ENCODE peak calls at places on chromosomes 16 and 17, in nine cellular contexts. G is neural progenitor cell; A is fibroblast of lung; C is H7; W is A549; V is esophagus muscularis mucosa; B is CD8-positive, alpha-beta T cell; D is HAP-1; R is AG10803. J is an unnamed sample.

GRCh38 chr17:67491009-67491677 is 114.1 kb downstream of the PITPNC1 start:
- DNase-seq in G (peak), V (peak), D (no peak), A (peak), B (no peak), W (peak), R (peak), C (peak), J (peak)

GRCh38 chr17:6072611-6073010 is 2.4 kb downstream of the WSCD1 start:
- DNase-seq in V (no peak), A (no peak), C (no peak), B (no peak), R (no peak), W (no peak), D (no peak), G (no peak), J (no peak)

GRCh38 chr17:29582767-29583166 is 6.7 kb downstream of the GIT1 start:
- DNase-seq in W (no peak), A (no peak), V (no peak), G (no peak), R (no peak), B (no peak), C (no peak), D (no peak), J (no peak)

GRCh38 chr17:71023631-71024030 is 854.3 kb downstream of the KCNJ2 start:
- DNase-seq in C (no peak), B (no peak), V (no peak), D (no peak), W (no peak), G (peak), A (peak), R (peak), J (no peak)

GRCh38 chr17:35372846-35373531 is 432 bp downstream of the SLFN11 start:
- DNase-seq in R (no peak), G (peak), V (no peak), A (no peak), D (peak), C (peak), B (no peak), W (no peak), J (peak)

GRCh38 chr17:30520436-30520835 is 43.2 kb downstream of the GOSR1 start:
- DNase-seq in W (no peak), A (peak), C (no peak), R (peak), G (no peak), B (no peak), V (no peak), D (no peak), J (no peak)

GRCh38 chr17:70034158-70034557 is 40.9 kb upstream of the KCNJ16 start:
- DNase-seq in W (no peak), A (no peak), C (no peak), D (no peak), R (no peak), V (no peak), B (no peak), G (no peak), J (no peak)

GRCh38 chr16:54867302-54867832 is 63.3 kb upstream of the IRX5 start:
- DNase-seq in G (no peak), C (no peak), B (no peak), R (no peak), D (no peak), A (no peak), V (no peak), W (no peak), J (peak)

GRCh38 chr17:81245024-81245664 is 6.0 kb downstream of the NDUFAF8 start:
- DNase-seq in B (no peak), W (no peak), D (no peak), R (no peak), V (no peak), A (peak), G (no peak), C (no peak), J (peak)

GRCh38 chr16:426906-427249 is 1.4 kb downstream of the RAB11FIP3 start:
- DNase-seq in R (no peak), B (no peak), C (no peak), V (no peak), D (no peak), W (no peak), A (no peak), G (no peak), J (no peak)

GRCh38 chr16:26137956-26138355 is 446.2 kb downstream of the HS3ST4 start:
- DNase-seq in G (no peak), D (no peak), A (no peak), V (no peak), B (no peak), C (no peak), W (no peak), R (no peak), J (no peak)

GRCh38 chr17:59462385-59462784 is 103.0 kb upstream of the DHX40 start:
- DNase-seq in G (no peak), R (no peak), B (no peak), D (no peak), V (no peak), C (no peak), A (no peak), W (no peak), J (no peak)

GRCh38 chr16:55835578-55835977 is 2.7 kb upstream of the CES1 start:
- DNase-seq in G (no peak), W (peak), R (peak), D (no peak), B (no peak), C (no peak), V (no peak), A (no peak), J (no peak)

GRCh38 chr17:41739661-41740352 is 5.4 kb upstream of the HAP1 start:
- DNase-seq in G (no peak), A (peak), D (no peak), R (peak), C (no peak), B (no peak), V (no peak), W (peak), J (peak)

GRCh38 chr16:75110637-75111513 is 5.7 kb downstream of the LDHD start:
- DNase-seq in W (peak), R (peak), B (peak), C (peak), V (peak), G (peak), D (peak), A (peak), J (peak)

GRCh38 chr16:1089822-1090619 is 6.0 kb downstream of the C1QTNF8 start:
- DNase-seq in D (no peak), A (no peak), C (peak), W (peak), G (no peak), R (no peak), V (no peak), B (no peak), J (peak)

GRCh38 chr17:64130559-64131001 is 636 bp upstream of the ERN1 start:
- DNase-seq in V (no peak), B (peak), G (no peak), R (peak), C (no peak), W (no peak), D (no peak), A (peak), J (no peak)

GRCh38 chr17:35596530-35597233 is 9.6 kb downstream of the AP2B1 start:
- DNase-seq in G (peak), R (no peak), D (no peak), A (no peak), V (no peak), C (peak), B (no peak), W (no peak), J (no peak)

GRCh38 chr16:88687254-88687576 is 908 bp upstream of the SNAI3 start:
- DNase-seq in B (no peak), R (no peak), C (no peak), A (no peak), G (no peak), W (no peak), V (no peak), D (no peak), J (no peak)

GRCh38 chr16:27978876-27979275 is 84.6 kb downstream of the GSG1L start:
- DNase-seq in W (no peak), C (no peak), V (no peak), G (no peak), R (no peak), D (no peak), A (no peak), B (no peak), J (no peak)

GRCh38 chr17:55746466-55746865 is 4.4 kb upstream of the PCTP start:
- DNase-seq in B (no peak), C (no peak), V (no peak), G (no peak), W (no peak), R (no peak), A (no peak), D (no peak), J (no peak)

GRCh38 chr16:50167603-50168002 is 14.5 kb downstream of the TENT4B start:
- DNase-seq in B (no peak), W (no peak), G (no peak), R (no peak), A (no peak), V (peak), D (no peak), C (no peak), J (no peak)

GRCh38 chr16:56263711-56264608 is 72.7 kb downstream of the GNAO1 start:
- DNase-seq in R (no peak), A (no peak), B (no peak), W (no peak), V (no peak), C (no peak), G (no peak), D (no peak), J (no peak)

GRCh38 chr16:75764154-75764768 is 38.0 kb upstream of the CPHXL start:
- DNase-seq in R (peak), V (no peak), D (peak), A (peak), W (peak), B (peak), C (peak), G (peak), J (peak)

GRCh38 chr17:51908841-51909537 is 249.5 kb downstream of the CA10 start:
- DNase-seq in B (no peak), G (no peak), A (no peak), C (no peak), V (no peak), D (no peak), W (no peak), R (no peak), J (no peak)

GRCh38 chr16:12874135-12874534 is 27.3 kb upstream of the SHISA9 start:
- DNase-seq in B (no peak), A (peak), V (no peak), G (no peak), D (no peak), W (peak), C (no peak), R (peak), J (peak)

GRCh38 chr17:19766421-19767270 is 18.5 kb upstream of the ALDH3A1 start:
- DNase-seq in D (peak), C (peak), B (peak), A (peak), W (peak), R (peak), G (peak), V (peak), J (peak)

GRCh38 chr17:1989135-1989534 is 36.0 kb downstream of the RTN4RL1 start:
- DNase-seq in D (no peak), V (no peak), A (peak), B (no peak), W (peak), R (peak), G (no peak), C (no peak), J (peak)

GRCh38 chr17:58556833-58557250 is 42.4 kb upstream of the MTMR4 start:
- DNase-seq in V (no peak), C (no peak), D (peak), R (no peak), B (no peak), A (peak), G (peak), W (no peak), J (no peak)

GRCh38 chr17:36749493-36749892 is 148.1 kb downstream of the MRM1 start:
- DNase-seq in R (no peak), A (no peak), V (no peak), W (no peak), C (no peak), D (no peak), B (no peak), G (no peak), J (no peak)

GRCh38 chr17:16516594-16517018 is 24.6 kb upstream of the LRRC75A start:
- DNase-seq in A (peak), D (no peak), V (no peak), C (peak), B (no peak), W (peak), R (peak), G (peak), J (peak)

GRCh38 chr17:1693339-1693738 is 8.7 kb upstream of the PRPF8 start:
- DNase-seq in A (peak), V (no peak), R (no peak), G (no peak), C (no peak), B (no peak), W (no peak), D (no peak), J (no peak)

GRCh38 chr16:47687694-47688093 is 226.6 kb downstream of the PHKB start:
- DNase-seq in D (no peak), B (no peak), A (peak), W (no peak), G (no peak), V (no peak), C (no peak), R (no peak), J (no peak)

GRCh38 chr17:75876190-75876937 is 2.0 kb downstream of the TRIM47 start:
- DNase-seq in W (peak), V (no peak), A (no peak), D (no peak), R (no peak), C (peak), B (peak), G (peak), J (no peak)

GRCh38 chr17:11644265-11645212 is 46.3 kb downstream of the DNAH9 start:
- DNase-seq in V (peak), G (peak), W (peak), R (peak), B (no peak), D (peak), A (peak), C (peak), J (peak)

GRCh38 chr17:1559743-1560581 is 2.6 kb downstream of the PITPNA start:
- DNase-seq in W (no peak), R (no peak), B (no peak), V (no peak), C (no peak), G (no peak), D (no peak), A (no peak), J (no peak)

GRCh38 chr17:68184141-68184571 is 63.7 kb upstream of the AMZ2 start:
- DNase-seq in W (no peak), R (no peak), D (no peak), V (no peak), G (peak), A (peak), C (peak), B (no peak), J (no peak)

GRCh38 chr17:64641499-64641898 is 20.6 kb downstream of the SMURF2 start:
- DNase-seq in V (no peak), R (peak), D (no peak), B (no peak), A (peak), G (no peak), C (no peak), W (peak), J (peak)

GRCh38 chr16:3879887-3880564 is 487 bp downstream of the CREBBP start:
- DNase-seq in A (peak), B (peak), G (peak), R (peak), W (peak), D (peak), V (no peak), C (peak), J (peak)
- H3K4me3 ChIP-seq in A (peak), B (peak), G (peak), R (peak), W (peak), D (peak), V (peak), C (peak), J (peak)

GRCh38 chr17:82334622-82335394 is 1.2 kb upstream of the SECTM1 start:
- DNase-seq in G (no peak), R (no peak), A (no peak), B (no peak), V (no peak), C (peak), W (no peak), D (no peak), J (no peak)
- H3K4me3 ChIP-seq in G (no peak), R (peak), A (peak), B (peak), V (peak), C (no peak), W (no peak), D (no peak), J (peak)

GRCh38 chr16:68357923-68358322 is 47.1 kb downstream of the PRMT7 start:
- DNase-seq in W (no peak), A (no peak), V (no peak), B (no peak), G (no peak), R (no peak), D (no peak), C (no peak), J (no peak)
- H3K4me3 ChIP-seq in W (no peak), A (no peak), V (no peak), B (no peak), G (no peak), R (no peak), D (no peak), C (no peak), J (no peak)

GRCh38 chr16:86576591-86577313 is 1.6 kb upstream of the FOXL1 start:
- DNase-seq in V (no peak), R (no peak), W (no peak), G (no peak), D (no peak), A (peak), C (peak), B (no peak), J (no peak)

GRCh38 chr16:86575754-86576557 is 2.4 kb upstream of the FOXL1 start:
- DNase-seq in V (no peak), G (peak), W (peak), A (peak), R (peak), B (no peak), C (peak), D (peak), J (peak)

GRCh38 chr16:86573646-86574508 is 4.5 kb upstream of the FOXL1 start:
- DNase-seq in V (no peak), W (no peak), D (no peak), B (no peak), G (no peak), C (no peak), A (no peak), R (no peak), J (no peak)

GRCh38 chr16:86574646-86575045 is 3.7 kb upstream of the FOXL1 start:
- DNase-seq in W (no peak), A (no peak), R (no peak), C (no peak), V (no peak), B (no peak), G (no peak), D (no peak), J (no peak)

DNA sequence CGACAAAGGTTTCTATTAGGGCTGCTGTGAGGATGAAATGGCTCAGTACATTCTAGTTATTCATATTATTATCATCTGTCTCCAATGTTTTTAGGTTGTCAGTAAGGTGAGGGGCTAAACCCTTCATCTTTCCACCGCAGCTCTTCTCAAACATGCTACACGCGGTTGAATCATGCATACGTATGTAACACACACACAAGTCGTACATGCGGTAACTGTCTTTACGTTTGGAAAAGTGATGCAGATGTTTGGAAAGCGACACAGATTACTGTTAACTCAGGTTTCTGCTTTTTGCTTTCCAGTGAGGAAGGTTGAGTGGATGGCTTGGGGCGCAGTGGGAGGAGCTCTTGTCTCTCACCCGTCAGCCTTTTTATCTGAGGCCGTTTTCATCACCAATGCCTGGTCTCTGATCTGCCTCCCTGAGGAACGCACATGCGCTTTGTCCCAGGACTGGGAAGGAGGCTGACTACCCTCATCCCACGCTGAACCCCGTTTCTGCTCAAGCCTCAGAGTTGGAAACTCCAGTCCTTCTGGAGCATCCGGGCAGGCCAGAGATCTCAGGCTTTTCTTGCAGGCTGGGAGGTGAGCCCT is 3.2 kb upstream of the FOXL1 start:
- DNase-seq in B (no peak), G (no peak), C (no peak), D (no peak), A (no peak), R (no peak), W (no peak), V (no peak), J (no peak)
- H3K4me3 ChIP-seq in B (peak), G (peak), C (peak), D (no peak), A (peak), R (peak), W (no peak), V (no peak), J (peak)

DNA sequence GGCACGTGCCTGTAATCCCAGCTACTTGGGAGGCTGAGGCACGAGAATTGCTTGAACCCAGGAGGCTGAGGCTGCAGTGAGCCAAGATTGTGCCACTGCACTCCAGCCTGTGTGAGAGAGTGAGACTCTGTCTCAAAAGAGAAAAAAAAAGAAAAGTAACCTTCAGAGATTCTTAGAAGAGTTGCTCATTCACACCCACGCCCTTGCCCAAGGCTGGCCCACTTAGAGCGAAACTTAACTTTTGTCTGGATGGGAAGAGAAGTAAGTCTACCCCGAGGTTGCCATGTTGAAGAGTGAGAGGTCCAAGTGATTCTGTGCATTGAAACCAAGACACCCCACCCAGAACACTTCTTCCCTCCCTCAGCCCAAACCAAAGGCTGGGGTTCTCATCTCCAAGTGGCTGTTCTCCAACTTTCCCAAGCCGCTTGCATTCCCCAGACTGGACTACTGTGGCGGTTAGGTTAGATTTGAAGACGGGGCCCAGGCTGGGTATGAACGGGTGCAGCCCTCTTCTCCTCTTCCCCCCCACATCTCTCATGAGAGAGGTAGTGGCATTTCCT is 2.4 kb upstream of the CISD3 start:
- DNase-seq in R (no peak), G (no peak), D (no peak), A (no peak), W (no peak), B (no peak), C (no peak), V (no peak), J (no peak)
- H3K4me3 ChIP-seq in R (no peak), G (no peak), D (no peak), A (no peak), W (no peak), B (peak), C (no peak), V (no peak), J (no peak)

DNA sequence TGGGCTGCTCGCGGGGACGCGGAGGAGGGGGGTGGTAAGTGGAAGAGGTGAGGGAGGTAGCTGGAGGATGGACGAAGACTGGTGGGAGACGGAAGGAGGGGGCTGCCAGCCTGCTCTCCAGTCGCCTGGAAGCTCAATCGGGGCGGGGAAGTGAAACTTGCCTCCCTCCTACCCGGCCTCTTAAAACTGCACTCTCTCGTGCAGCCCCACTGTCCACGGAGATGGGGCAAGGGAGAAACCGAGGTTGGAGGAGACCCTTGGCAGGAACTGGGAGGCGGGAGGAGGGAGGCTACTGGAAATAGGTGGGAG is 1.1 kb downstream of the SOX9 start:
- DNase-seq in G (no peak), B (no peak), A (peak), W (no peak), V (no peak), C (no peak), D (no peak), R (no peak), J (peak)
- H3K4me3 ChIP-seq in G (peak), B (no peak), A (peak), W (peak), V (peak), C (peak), D (no peak), R (peak), J (peak)

J was measured in MG63.